ENCODE peak calls at places on chromosome 15, in six cellular contexts. D is body of pancreas, R is H4, G is KG1, C is ELR, P is fibroblast of lung. K is an unnamed sample.

GRCh38 chr15:64125978-64126377 is 25.6 kb upstream of the SNX22 start:
- DNase-seq in G (no peak), R (no peak), C (no peak), D (no peak), P (no peak), K (no peak)

GRCh38 chr15:59410448-59410896 is 27.5 kb upstream of the FAM81A start:
- DNase-seq in G (no peak), R (no peak), C (no peak), D (peak; percentile 18), P (peak; percentile 22), K (no peak)

GRCh38 chr15:83561661-83562060 is 92.3 kb upstream of the ADAMTSL3 start:
- DNase-seq in G (no peak), P (peak; percentile 3), D (peak; percentile 23), C (no peak), R (no peak), K (no peak)

GRCh38 chr15:82140859-82141258 is 95.0 kb upstream of the MEX3B start:
- DNase-seq in R (no peak), G (no peak), C (no peak), P (no peak), D (no peak), K (no peak)

GRCh38 chr15:25937796-25938195 is 74.7 kb upstream of the ATP10A start:
- DNase-seq in C (no peak), P (no peak), D (no peak), R (no peak), G (no peak), K (no peak)

GRCh38 chr15:66819084-66819483 is 117.0 kb downstream of the SMAD6 start:
- DNase-seq in P (no peak), G (no peak), R (no peak), D (no peak), C (no peak), K (peak; percentile 41)

GRCh38 chr15:68425428-68426060 is 6.4 kb downstream of the ITGA11 start:
- DNase-seq in G (no peak), R (no peak), P (no peak), D (no peak), C (no peak), K (no peak)

GRCh38 chr15:70436428-70436827 is 326.9 kb downstream of the UACA start:
- DNase-seq in D (no peak), P (no peak), R (no peak), C (no peak), G (no peak), K (no peak)

GRCh38 chr15:38217181-38217580 is 35.5 kb upstream of the SPRED1 start:
- DNase-seq in R (peak; percentile 77), G (no peak), P (peak; percentile 94), D (no peak), C (peak; percentile 73), K (peak; percentile 78)

GRCh38 chr15:84975871-84976351 is 5.7 kb upstream of the PDE8A start:
- DNase-seq in G (no peak), C (no peak), P (no peak), R (no peak), D (no peak), K (no peak)

GRCh38 chr15:31365032-31365654 is 38.5 kb downstream of the KLF13 start:
- DNase-seq in C (no peak), D (no peak), G (no peak), P (no peak), R (no peak), K (no peak)

GRCh38 chr15:58864602-58865419 is 68.7 kb downstream of the SLTM start:
- DNase-seq in D (peak; percentile 67), P (peak; percentile 23), G (no peak), R (no peak), C (no peak), K (no peak)

GRCh38 chr15:91186892-91187644 is 87.0 kb downstream of the SV2B start:
- DNase-seq in P (peak; percentile 30), C (peak; percentile 14), R (no peak), G (peak; percentile 4), D (peak; percentile 24), K (peak; percentile 4)

GRCh38 chr15:22873204-22873701 is 34.8 kb downstream of the NIPA2 start:
- DNase-seq in G (no peak), D (no peak), P (peak; percentile 97), R (no peak), C (peak; percentile 77), K (peak; percentile 91)

K was measured in EL.